ENCODE peak calls at places on chromosomes 2 and 18, in four cellular contexts. W, N, M and C are unnamed samples.
A peak's percentile ranks its signal among the peaks of the same experiment; 100 is the strongest.

GRCh38 chr2:138244400-138245001 is 257.1 kb upstream of the SPOPL start:
- DNase-seq in W (no peak), N (no peak), M (no peak), C (peak; percentile 54)

GRCh38 chr2:30655211-30655610 is 152.0 kb downstream of the CAPN13 start:
- DNase-seq in W (no peak), N (no peak), M (no peak), C (no peak)

GRCh38 chr2:177669625-177670330 is 277.2 kb downstream of the AGPS start:
- DNase-seq in W (no peak), N (no peak), M (no peak), C (no peak)

GRCh38 chr2:168244318-168244717 is 3.1 kb downstream of the STK39 start:
- DNase-seq in W (peak; percentile 96), N (no peak), M (no peak), C (no peak)

GRCh38 chr2:43255249-43255960 is 29.0 kb upstream of the ZFP36L2 start:
- DNase-seq in W (peak; percentile 7), N (no peak), M (no peak), C (no peak)

GRCh38 chr2:72103690-72104089 is 44.0 kb downstream of the CYP26B1 start:
- DNase-seq in W (no peak), N (no peak), M (no peak), C (no peak)

GRCh38 chr2:105261061-105261460 is 19.5 kb downstream of the GPR45 start:
- DNase-seq in W (no peak), N (no peak), M (peak; percentile 91), C (peak; percentile 94)

GRCh38 chr18:79403723-79404566 is 8.2 kb downstream of the NFATC1 start:
- DNase-seq in W (no peak), N (no peak), M (no peak), C (no peak)

GRCh38 chr2:192354512-192355244 is 159.9 kb upstream of the TMEFF2 start:
- DNase-seq in W (no peak), N (no peak), M (no peak), C (no peak)

GRCh38 chr2:98487806-98488189 is 43.1 kb downstream of the INPP4A start:
- DNase-seq in W (peak; percentile 21), N (no peak), M (no peak), C (no peak)

GRCh38 chr18:4107049-4107459 is 348.1 kb downstream of the DLGAP1 start:
- DNase-seq in W (no peak), N (no peak), M (no peak), C (no peak)

GRCh38 chr2:127911737-127912136 is 26.0 kb upstream of the AMMECR1L start:
- DNase-seq in W (no peak), N (no peak), M (no peak), C (no peak)

GRCh38 chr2:187684181-187684580 is 129.9 kb upstream of the TFPI start:
- DNase-seq in W (no peak), N (no peak), M (no peak), C (no peak)

GRCh38 chr18:64017870-64018269 is 48.0 kb downstream of the SERPINB8 start:
- DNase-seq in W (peak; percentile 43), N (no peak), M (peak; percentile 10), C (peak; percentile 28)

GRCh38 chr2:30139131-30139870 is 7.5 kb upstream of the YPEL5 start:
- DNase-seq in W (no peak), N (no peak), M (no peak), C (no peak)

GRCh38 chr2:180983468-180984388 is 3.3 kb downstream of the UBE2E3 start:
- DNase-seq in W (peak; percentile 70), N (no peak), M (peak; percentile 50), C (peak; percentile 39)

GRCh38 chr2:190415794-190416729 is 7.9 kb downstream of the MFSD6 start:
- DNase-seq in W (peak; percentile 74), N (no peak), M (no peak), C (no peak)

GRCh38 chr2:75287624-75288313 is 88.4 kb upstream of the TACR1 start:
- DNase-seq in W (no peak), N (no peak), M (no peak), C (no peak)

GRCh38 chr2:215718890-215719289 is 283.0 kb upstream of the FN1 start:
- DNase-seq in W (no peak), N (no peak), M (no peak), C (no peak)

GRCh38 chr2:133801956-133802355 is 233.7 kb upstream of the NCKAP5 start:
- DNase-seq in W (no peak), N (no peak), M (no peak), C (no peak)

GRCh38 chr2:20623241-20623640 is 27.7 kb downstream of the HS1BP3 start:
- DNase-seq in W (peak; percentile 63), N (no peak), M (no peak), C (no peak)

GRCh38 chr2:10328667-10329583 is 26.2 kb downstream of the HPCAL1 start:
- DNase-seq in W (no peak), N (no peak), M (no peak), C (no peak)

GRCh38 chr2:160379399-160379798 is 114.2 kb downstream of the RBMS1 start:
- DNase-seq in W (no peak), N (no peak), M (no peak), C (peak; percentile 43)

GRCh38 chr2:23828256-23828980 is 98.5 kb downstream of the ATAD2B start:
- DNase-seq in W (no peak), N (no peak), M (no peak), C (peak; percentile 9)

GRCh38 chr2:97695744-97696143 is 17.6 kb upstream of the ZAP70 start:
- DNase-seq in W (no peak), N (no peak), M (no peak), C (no peak)

GRCh38 chr2:1602359-1603010 is 141.8 kb downstream of the PXDN start:
- DNase-seq in W (no peak), N (no peak), M (no peak), C (no peak)

GRCh38 chr2:169362346-169363026 is at the start of gene LRP2:
- DNase-seq in W (no peak), N (peak; percentile 9), M (no peak), C (peak; percentile 21)

GRCh38 chr2:111642576-111643327 is 241.2 kb downstream of the ANAPC1 start:
- DNase-seq in W (no peak), N (no peak), M (no peak), C (no peak)

GRCh38 chr2:164911832-164912231 is 43.5 kb downstream of the SLC38A11 start:
- DNase-seq in W (peak; percentile 39), N (no peak), M (no peak), C (no peak)

GRCh38 chr2:177119099-177119498 is 93.5 kb upstream of the HNRNPA3 start:
- DNase-seq in W (no peak), N (no peak), M (no peak), C (no peak)

GRCh38 chr18:8252371-8252770 is 356.9 kb upstream of the RAB12 start:
- DNase-seq in W (no peak), N (no peak), M (no peak), C (no peak)

GRCh38 chr2:207514451-207514850 is 15.3 kb upstream of the CREB1 start:
- DNase-seq in W (no peak), N (no peak), M (no peak), C (no peak)

GRCh38 chr18:3604626-3605408 is 154.8 kb downstream of the TGIF1 start:
- DNase-seq in W (no peak), N (no peak), M (peak; percentile 82), C (peak; percentile 55)